ENCODE peak calls at places on chromosomes 12 and 14, in six cellular contexts. V, L, H, U, N and M are unnamed samples.

GRCh38 chr12:32395031-32395430 is 4.3 kb upstream of the FGD4 start:
- DNase-seq in V (no peak), L (no peak), H (no peak), U (no peak), N (no peak), M (no peak)

GRCh38 chr12:47190271-47190750 is 110.6 kb upstream of the AMIGO2 start:
- DNase-seq in V (peak), L (no peak), H (peak), U (no peak), N (peak), M (no peak)

GRCh38 chr12:41531147-41531829 is 343.2 kb downstream of the PDZRN4 start:
- DNase-seq in V (no peak), L (no peak), H (no peak), U (no peak), N (peak), M (peak)

GRCh38 chr12:76329163-76329562 is 19.1 kb downstream of the BBS10 start:
- DNase-seq in V (no peak), L (no peak), H (no peak), U (no peak), N (peak), M (no peak)

GRCh38 chr12:4450551-4451112 is 5.0 kb upstream of the FGF6 start:
- DNase-seq in V (no peak), L (no peak), H (no peak), U (no peak), N (no peak), M (no peak)

GRCh38 chr12:62732861-62733427 is 202.0 kb downstream of the PPM1H start:
- DNase-seq in V (no peak), L (no peak), H (peak), U (no peak), N (peak), M (no peak)

GRCh38 chr14:49954171-49954631 is 61.3 kb downstream of the ARF6 start:
- DNase-seq in V (no peak), L (no peak), H (no peak), U (no peak), N (peak), M (no peak)

GRCh38 chr12:75526655-75527511 is 15.5 kb upstream of the KRR1 start:
- DNase-seq in V (peak), L (no peak), H (peak), U (peak), N (peak), M (no peak)

GRCh38 chr12:128613821-128614220 is 209.9 kb downstream of the SLC15A4 start:
- DNase-seq in V (no peak), L (no peak), H (peak), U (no peak), N (no peak), M (no peak)

GRCh38 chr12:51960488-51960887 is 9.0 kb downstream of the ACVR1B start:
- DNase-seq in V (no peak), L (no peak), H (no peak), U (no peak), N (no peak), M (no peak)

GRCh38 chr12:47433876-47434275 is 272.0 kb downstream of the RPAP3 start:
- DNase-seq in V (no peak), L (no peak), H (no peak), U (no peak), N (no peak), M (no peak)

GRCh38 chr14:90388982-90389381 is 7.8 kb upstream of the CALM1 start:
- DNase-seq in V (no peak), L (no peak), H (no peak), U (no peak), N (peak), M (no peak)

GRCh38 chr12:2833810-2834209 is 1.0 kb downstream of the NRIP2 start:
- DNase-seq in V (no peak), L (no peak), H (no peak), U (no peak), N (no peak), M (no peak)

GRCh38 chr14:33454022-33454645 is 496.7 kb downstream of the EGLN3 start:
- DNase-seq in V (no peak), L (no peak), H (no peak), U (no peak), N (no peak), M (no peak)